ENCODE peak calls at places on chromosomes 13 and 19, in five cellular contexts. One of them, this sample, is unnamed.

GRCh38 chr13:51827254-51827653 is 17.7 kb downstream of the TMEM272 start:
- DNase-seq in right atrium auricular region: no peak
- DNase-seq in CD8-positive, alpha-beta T cell: no peak
- DNase-seq in PC-9: no peak
- DNase-seq in adrenal gland: no peak
- DNase-seq in this sample: no peak

GRCh38 chr13:20332361-20333096 is 100.4 kb upstream of the GJB6 start:
- DNase-seq in right atrium auricular region: no peak
- DNase-seq in CD8-positive, alpha-beta T cell: no peak
- DNase-seq in PC-9: no peak
- DNase-seq in adrenal gland: no peak
- DNase-seq in this sample: peak; percentile 19

GRCh38 chr19:39590265-39590664 is 12.1 kb upstream of the LGALS13 start:
- DNase-seq in right atrium auricular region: no peak
- DNase-seq in CD8-positive, alpha-beta T cell: no peak
- DNase-seq in PC-9: no peak
- DNase-seq in adrenal gland: no peak
- DNase-seq in this sample: no peak

GRCh38 chr13:24693862-24694471 is 13.8 kb downstream of the ATP12A start:
- DNase-seq in right atrium auricular region: no peak
- DNase-seq in CD8-positive, alpha-beta T cell: no peak
- DNase-seq in PC-9: peak; percentile 59
- DNase-seq in adrenal gland: peak; percentile 59
- DNase-seq in this sample: no peak

GRCh38 chr19:12574036-12574435 is 22.8 kb upstream of the ZNF564 start:
- DNase-seq in right atrium auricular region: no peak
- DNase-seq in CD8-positive, alpha-beta T cell: no peak
- DNase-seq in PC-9: no peak
- DNase-seq in adrenal gland: no peak
- DNase-seq in this sample: no peak

GRCh38 chr13:49560270-49561063 is 24.9 kb downstream of the RCBTB1 start:
- DNase-seq in right atrium auricular region: no peak
- DNase-seq in CD8-positive, alpha-beta T cell: no peak
- DNase-seq in PC-9: no peak
- DNase-seq in adrenal gland: peak; percentile 34
- DNase-seq in this sample: no peak

GRCh38 chr19:11673608-11674041 is 65.1 kb downstream of the ZNF823 start:
- DNase-seq in right atrium auricular region: peak; percentile 81
- DNase-seq in CD8-positive, alpha-beta T cell: no peak
- DNase-seq in PC-9: no peak
- DNase-seq in adrenal gland: peak; percentile 70
- DNase-seq in this sample: peak; percentile 73

GRCh38 chr19:43474986-43475705 is 9.7 kb upstream of the LYPD3 start:
- DNase-seq in right atrium auricular region: peak; percentile 95
- DNase-seq in CD8-positive, alpha-beta T cell: peak; percentile 93
- DNase-seq in PC-9: peak; percentile 81
- DNase-seq in adrenal gland: peak; percentile 98
- DNase-seq in this sample: peak; percentile 94

GRCh38 chr19:41325947-41326706 is 16.2 kb downstream of the CCDC97 start:
- DNase-seq in right atrium auricular region: no peak
- DNase-seq in CD8-positive, alpha-beta T cell: no peak
- DNase-seq in PC-9: no peak
- DNase-seq in adrenal gland: no peak
- DNase-seq in this sample: no peak

GRCh38 chr13:97566907-97567306 is 132.9 kb downstream of the RAP2A start:
- DNase-seq in right atrium auricular region: no peak
- DNase-seq in CD8-positive, alpha-beta T cell: no peak
- DNase-seq in PC-9: no peak
- DNase-seq in adrenal gland: no peak
- DNase-seq in this sample: no peak

GRCh38 chr13:38264363-38265134 is 85.1 kb upstream of the UFM1 start:
- DNase-seq in right atrium auricular region: no peak
- DNase-seq in CD8-positive, alpha-beta T cell: no peak
- DNase-seq in PC-9: no peak
- DNase-seq in adrenal gland: no peak
- DNase-seq in this sample: no peak

GRCh38 chr13:20901668-20902437 is 693 bp downstream of the XPO4 start:
- DNase-seq in right atrium auricular region: no peak
- DNase-seq in CD8-positive, alpha-beta T cell: no peak
- DNase-seq in PC-9: no peak
- DNase-seq in adrenal gland: peak; percentile 43
- DNase-seq in this sample: peak; percentile 40

GRCh38 chr19:1089891-1090290 is 5.3 kb downstream of the POLR2E start:
- DNase-seq in right atrium auricular region: no peak
- DNase-seq in CD8-positive, alpha-beta T cell: no peak
- DNase-seq in PC-9: no peak
- DNase-seq in adrenal gland: no peak
- DNase-seq in this sample: no peak

GRCh38 chr13:70995338-70995737 is 871.7 kb downstream of the DACH1 start:
- DNase-seq in right atrium auricular region: no peak
- DNase-seq in CD8-positive, alpha-beta T cell: no peak
- DNase-seq in PC-9: no peak
- DNase-seq in adrenal gland: no peak
- DNase-seq in this sample: no peak

GRCh38 chr19:33604651-33605050 is 17.1 kb upstream of the CHST8 start:
- DNase-seq in right atrium auricular region: no peak
- DNase-seq in CD8-positive, alpha-beta T cell: no peak
- DNase-seq in PC-9: no peak
- DNase-seq in adrenal gland: no peak
- DNase-seq in this sample: no peak

GRCh38 chr19:42683917-42684513 is 56.3 kb downstream of the PSG3 start:
- DNase-seq in right atrium auricular region: no peak
- DNase-seq in CD8-positive, alpha-beta T cell: no peak
- DNase-seq in PC-9: no peak
- DNase-seq in adrenal gland: no peak
- DNase-seq in this sample: no peak

GRCh38 chr19:46999377-46999776 is 20.3 kb upstream of the NPAS1 start:
- DNase-seq in right atrium auricular region: no peak
- DNase-seq in CD8-positive, alpha-beta T cell: no peak
- DNase-seq in PC-9: no peak
- DNase-seq in adrenal gland: no peak
- DNase-seq in this sample: no peak

GRCh38 chr19:18456974-18457373 is 19.0 kb upstream of the ISYNA1 start:
- DNase-seq in right atrium auricular region: peak; percentile 78
- DNase-seq in CD8-positive, alpha-beta T cell: no peak
- DNase-seq in PC-9: no peak
- DNase-seq in adrenal gland: peak; percentile 82
- DNase-seq in this sample: peak; percentile 76

GRCh38 chr19:2084993-2085720 is 11.0 kb downstream of the MOB3A start:
- DNase-seq in right atrium auricular region: peak; percentile 76
- DNase-seq in CD8-positive, alpha-beta T cell: peak; percentile 85
- DNase-seq in PC-9: no peak
- DNase-seq in adrenal gland: peak; percentile 69
- DNase-seq in this sample: peak; percentile 65

GRCh38 chr19:42657551-42657950 is 62.8 kb upstream of the CEACAM8 start:
- DNase-seq in right atrium auricular region: no peak
- DNase-seq in CD8-positive, alpha-beta T cell: no peak
- DNase-seq in PC-9: no peak
- DNase-seq in adrenal gland: no peak
- DNase-seq in this sample: no peak

GRCh38 chr13:43298799-43299198 is 275.4 kb downstream of the DNAJC15 start:
- DNase-seq in right atrium auricular region: no peak
- DNase-seq in CD8-positive, alpha-beta T cell: no peak
- DNase-seq in PC-9: no peak
- DNase-seq in adrenal gland: no peak
- DNase-seq in this sample: no peak

GRCh38 chr13:78881746-78882145 is 222.8 kb upstream of the OBI1 start:
- DNase-seq in right atrium auricular region: no peak
- DNase-seq in CD8-positive, alpha-beta T cell: no peak
- DNase-seq in PC-9: no peak
- DNase-seq in adrenal gland: no peak
- DNase-seq in this sample: no peak

GRCh38 chr19:49335071-49335783 is at the start of gene CD37:
- DNase-seq in right atrium auricular region: no peak
- DNase-seq in CD8-positive, alpha-beta T cell: peak; percentile 24
- DNase-seq in PC-9: no peak
- DNase-seq in adrenal gland: no peak
- DNase-seq in this sample: no peak

GRCh38 chr13:49292742-49293498 is 45.2 kb downstream of the CDADC1 start:
- DNase-seq in right atrium auricular region: peak; percentile 81
- DNase-seq in CD8-positive, alpha-beta T cell: no peak
- DNase-seq in PC-9: no peak
- DNase-seq in adrenal gland: peak; percentile 56
- DNase-seq in this sample: peak; percentile 67

GRCh38 chr13:107767119-107767518 is 448.2 kb downstream of the LIG4 start:
- DNase-seq in right atrium auricular region: no peak
- DNase-seq in CD8-positive, alpha-beta T cell: no peak
- DNase-seq in PC-9: peak; percentile 10
- DNase-seq in adrenal gland: no peak
- DNase-seq in this sample: no peak

GRCh38 chr19:45136507-45137178 is 24.1 kb downstream of the NKPD1 start:
- DNase-seq in right atrium auricular region: no peak
- DNase-seq in CD8-positive, alpha-beta T cell: no peak
- DNase-seq in PC-9: no peak
- DNase-seq in adrenal gland: no peak
- DNase-seq in this sample: no peak

GRCh38 chr19:45139286-45140143 is 21.3 kb downstream of the NKPD1 start:
- DNase-seq in right atrium auricular region: no peak
- DNase-seq in CD8-positive, alpha-beta T cell: no peak
- DNase-seq in PC-9: no peak
- DNase-seq in adrenal gland: no peak
- DNase-seq in this sample: no peak

GRCh38 chr19:45138303-45138751 is 22.5 kb downstream of the NKPD1 start:
- DNase-seq in right atrium auricular region: no peak
- DNase-seq in CD8-positive, alpha-beta T cell: no peak
- DNase-seq in PC-9: no peak
- DNase-seq in adrenal gland: peak; percentile 74
- DNase-seq in this sample: no peak

GRCh38 chr19:45135176-45135575 is 25.6 kb downstream of the NKPD1 start:
- DNase-seq in right atrium auricular region: no peak
- DNase-seq in CD8-positive, alpha-beta T cell: no peak
- DNase-seq in PC-9: no peak
- DNase-seq in adrenal gland: no peak
- DNase-seq in this sample: no peak

DNA sequence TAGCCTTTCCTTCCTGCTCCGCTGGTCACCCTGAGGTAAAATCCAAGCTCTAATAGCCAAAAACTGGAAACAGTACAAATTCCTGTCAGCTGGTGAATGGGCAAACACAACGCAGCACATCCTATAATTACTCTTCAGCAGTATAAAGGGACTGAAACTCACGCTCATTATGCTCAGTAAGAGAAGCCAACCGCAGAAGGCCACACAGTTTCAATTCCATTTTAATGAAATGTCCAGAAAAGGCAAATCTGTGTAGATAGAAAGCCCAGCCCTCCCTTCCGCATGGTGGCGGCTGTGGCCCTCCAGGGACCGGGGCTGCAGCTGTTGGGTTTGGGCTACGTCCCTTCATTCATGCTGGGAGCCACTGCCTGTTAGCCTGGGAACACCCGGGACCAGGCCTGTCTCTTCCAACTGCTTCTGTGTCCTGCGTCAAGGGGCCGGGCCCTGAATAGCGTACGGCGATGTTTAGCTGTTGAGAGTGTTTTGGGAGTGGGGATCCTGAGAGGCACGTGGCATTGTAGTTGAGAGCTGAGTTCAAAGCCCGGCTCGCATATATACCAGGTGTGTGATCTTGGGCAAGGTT is 23.5 kb downstream of the NKPD1 start:
- DNase-seq in right atrium auricular region: no peak
- DNase-seq in CD8-positive, alpha-beta T cell: no peak
- DNase-seq in PC-9: no peak
- DNase-seq in adrenal gland: no peak
- DNase-seq in this sample: no peak
- H3K4me1 ChIP-seq in right atrium auricular region: peaks cover 24% of the 10 kb centered on the region
- H3K4me1 ChIP-seq in CD8-positive, alpha-beta T cell: no peaks in the 10 kb centered on the region
- H3K4me1 ChIP-seq in PC-9: no peaks in the 10 kb centered on the region
- H3K4me1 ChIP-seq in adrenal gland: peaks cover 26% of the 10 kb centered on the region
- H3K4me1 ChIP-seq in this sample: peaks cover 4% of the 10 kb centered on the region

DNA sequence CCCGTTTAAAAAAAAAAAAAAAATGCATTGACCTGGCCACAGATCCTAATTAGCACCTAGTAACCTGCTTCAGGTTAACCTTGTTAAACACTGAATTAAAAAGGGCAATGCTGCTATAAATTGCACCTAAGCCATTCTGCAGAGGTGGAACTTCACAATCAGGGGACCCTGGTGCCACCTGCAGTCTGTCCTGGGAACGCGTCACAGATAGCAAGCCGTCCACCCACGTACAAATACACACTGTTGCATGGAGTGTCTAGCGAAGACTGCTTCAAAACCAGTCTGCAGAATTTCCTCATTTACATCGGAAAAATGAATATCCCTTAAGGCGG is 169.3 kb downstream of the COL4A1 start:
- DNase-seq in right atrium auricular region: peak; percentile 67
- DNase-seq in CD8-positive, alpha-beta T cell: no peak
- DNase-seq in PC-9: no peak
- DNase-seq in adrenal gland: peak; percentile 61
- DNase-seq in this sample: peak; percentile 47
- TF ChIP-seq CTCF in right atrium auricular region: no peak
- TF ChIP-seq CTCF in CD8-positive, alpha-beta T cell: no peak
- TF ChIP-seq CTCF in PC-9: peak; percentile 70
- TF ChIP-seq CTCF in adrenal gland: no peak
- TF ChIP-seq CTCF in this sample: peak; percentile 27

DNA sequence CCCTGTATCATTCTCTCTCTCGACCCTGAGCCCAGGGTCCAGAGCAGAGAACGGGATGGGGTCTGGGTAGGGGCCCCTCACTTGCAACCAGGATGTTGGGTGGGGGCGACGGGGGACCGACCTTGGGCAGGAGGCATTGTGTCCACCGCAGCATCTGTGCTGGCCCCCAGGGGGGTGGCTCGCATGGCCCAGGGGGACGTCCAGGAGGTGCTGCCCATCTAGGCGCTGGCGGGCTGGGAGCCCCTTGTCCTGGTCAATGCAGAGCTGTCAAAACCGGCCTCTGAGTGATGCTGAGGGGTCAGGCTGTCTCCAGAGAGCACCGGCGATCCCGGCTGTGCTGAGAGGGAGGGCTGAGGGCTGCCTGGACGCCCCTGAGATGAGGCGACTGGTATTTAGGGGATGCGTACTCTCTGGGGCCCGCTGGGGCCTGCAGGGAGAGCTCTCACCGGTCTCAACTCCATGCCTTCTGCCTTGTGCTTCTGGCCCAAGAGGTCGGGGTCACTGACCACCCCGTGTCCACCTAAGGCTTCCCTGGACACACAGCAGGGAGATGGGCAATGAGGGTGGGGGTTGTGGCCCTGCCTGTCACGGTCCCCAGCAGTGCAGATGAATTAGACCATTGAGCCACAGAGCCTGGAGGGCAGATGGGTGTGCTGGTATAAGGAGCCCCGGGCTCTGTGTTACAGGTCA is 8.5 kb downstream of the RPS9 start:
- DNase-seq in right atrium auricular region: no peak
- DNase-seq in CD8-positive, alpha-beta T cell: no peak
- DNase-seq in PC-9: peak; percentile 53
- DNase-seq in adrenal gland: peak; percentile 54
- DNase-seq in this sample: no peak
- H3K4me1 ChIP-seq in right atrium auricular region: peaks cover 65% of the 10 kb centered on the region
- H3K4me1 ChIP-seq in CD8-positive, alpha-beta T cell: peaks cover 67% of the 10 kb centered on the region
- H3K4me1 ChIP-seq in PC-9: peaks cover 41% of the 10 kb centered on the region
- H3K4me1 ChIP-seq in adrenal gland: peaks cover 64% of the 10 kb centered on the region
- H3K4me1 ChIP-seq in this sample: peaks cover 54% of the 10 kb centered on the region

GRCh38 chr13:80030491-80030890 is 310.4 kb downstream of the SPRY2 start:
- DNase-seq in right atrium auricular region: no peak
- DNase-seq in CD8-positive, alpha-beta T cell: no peak
- DNase-seq in PC-9: peak; percentile 80
- DNase-seq in adrenal gland: no peak
- DNase-seq in this sample: no peak
- TF ChIP-seq CTCF in right atrium auricular region: no peak
- TF ChIP-seq CTCF in CD8-positive, alpha-beta T cell: no peak
- TF ChIP-seq CTCF in PC-9: peak; percentile 58
- TF ChIP-seq CTCF in adrenal gland: peak; percentile 19
- TF ChIP-seq CTCF in this sample: peak; percentile 27